ENCODE peak calls at places on chromosome 9, in eight cellular contexts. M is upper lobe of left lung, H is A172, Q is iris pigment epithelial cell, O is foreskin fibroblast, G is AG08396, P is thoracic aorta, N is psoas muscle. W is an unnamed sample.
A peak's percentile ranks its signal among the peaks of the same experiment; 100 is the strongest.

GRCh38 chr9:129368458-129368978 is 190.5 kb upstream of the IER5L start:
- DNase-seq in O (no peak), M (no peak), P (no peak), N (no peak), Q (no peak), H (no peak), G (no peak), W (no peak)

GRCh38 chr9:118963674-118964073 is 405.6 kb downstream of the BRINP1 start:
- DNase-seq in Q (no peak), G (no peak), M (no peak), P (no peak), H (no peak), O (no peak), N (no peak), W (no peak)

GRCh38 chr9:134898319-134898718 is 17.7 kb downstream of the FCN2 start:
- DNase-seq in Q (no peak), H (no peak), O (no peak), G (no peak), N (no peak), P (no peak), M (no peak), W (no peak)

GRCh38 chr9:103799959-103800358 is 294.1 kb upstream of the SMC2 start:
- DNase-seq in M (no peak), H (no peak), Q (no peak), P (no peak), N (no peak), G (no peak), O (no peak), W (no peak)

GRCh38 chr9:21558627-21559401 is 76.7 kb upstream of the IFNE start:
- DNase-seq in O (no peak), P (no peak), G (peak; percentile 44), Q (no peak), N (no peak), H (no peak), M (no peak), W (no peak)

GRCh38 chr9:121914604-121915303 is 178.4 kb downstream of the TTLL11 start:
- DNase-seq in H (no peak), M (peak; percentile 20), P (no peak), O (no peak), Q (no peak), G (no peak), N (no peak), W (no peak)

GRCh38 chr9:1732670-1733069 is 282.5 kb upstream of the SMARCA2 start:
- DNase-seq in O (no peak), N (no peak), P (no peak), Q (no peak), G (no peak), M (no peak), H (no peak), W (no peak)

GRCh38 chr9:122325124-122325523 is 45.7 kb upstream of the PTGS1 start:
- DNase-seq in M (no peak), H (no peak), P (no peak), N (no peak), Q (peak; percentile 70), O (no peak), G (peak; percentile 17), W (no peak)

GRCh38 chr9:10232352-10232930 is 380.4 kb downstream of the PTPRD start:
- DNase-seq in M (no peak), Q (peak; percentile 32), P (no peak), H (no peak), O (no peak), N (no peak), G (no peak), W (no peak)

GRCh38 chr9:93895535-93895934 is 59.6 kb downstream of the BARX1 start:
- DNase-seq in Q (no peak), N (no peak), H (no peak), M (no peak), O (no peak), P (no peak), G (no peak), W (no peak)

GRCh38 chr9:123338710-123339665 is 17.0 kb upstream of the CRB2 start:
- DNase-seq in G (no peak), M (peak; percentile 61), N (no peak), O (no peak), H (peak; percentile 72), P (no peak), Q (peak; percentile 25), W (no peak)

GRCh38 chr9:4630836-4631235 is 31.3 kb upstream of the PLPP6 start:
- DNase-seq in O (no peak), N (no peak), G (no peak), M (no peak), P (no peak), H (no peak), Q (peak; percentile 20), W (no peak)

GRCh38 chr9:33189331-33189731 is 22.2 kb upstream of the B4GALT1 start:
- DNase-seq in Q (no peak), M (no peak), G (no peak), N (no peak), H (no peak), O (no peak), P (no peak), W (no peak)

GRCh38 chr9:127277099-127277498 is 12.5 kb downstream of the GARNL3 start:
- DNase-seq in N (no peak), P (no peak), Q (no peak), M (no peak), H (no peak), G (no peak), O (no peak), W (no peak)

GRCh38 chr9:132078369-132079356 is 1.0 kb downstream of the MED27 start:
- DNase-seq in M (peak; percentile 24), O (peak; percentile 63), G (no peak), N (peak; percentile 46), Q (peak; percentile 50), P (peak; percentile 31), H (peak; percentile 63), W (no peak)

GRCh38 chr9:108634164-108634563 is 221.6 kb downstream of the ACTL7B start:
- DNase-seq in Q (peak; percentile 7), P (no peak), G (no peak), M (no peak), H (peak; percentile 81), N (no peak), O (no peak), W (no peak)

GRCh38 chr9:35829084-35829763 is at the start of gene TMEM8B:
- DNase-seq in Q (peak; percentile 93), N (peak; percentile 98), O (peak; percentile 87), P (peak; percentile 96), G (peak; percentile 96), M (peak; percentile 100), H (peak; percentile 87), W (peak; percentile 90)

GRCh38 chr9:124452841-124453585 is 2.8 kb downstream of the ADGRD2 start:
- DNase-seq in N (no peak), P (no peak), G (no peak), M (peak; percentile 79), Q (no peak), H (no peak), O (no peak), W (no peak)

GRCh38 chr9:132006657-132007370 is 72.9 kb downstream of the MED27 start:
- DNase-seq in P (no peak), Q (peak; percentile 63), M (no peak), G (no peak), N (no peak), O (peak; percentile 65), H (no peak), W (no peak)

GRCh38 chr9:134304712-134305111 is 21.5 kb upstream of the RXRA start:
- DNase-seq in M (no peak), H (no peak), P (no peak), G (no peak), O (no peak), N (peak; percentile 4), Q (no peak), W (no peak)

GRCh38 chr9:131723632-131724031 is 16.2 kb downstream of the RAPGEF1 start:
- DNase-seq in M (no peak), Q (no peak), H (no peak), N (no peak), O (no peak), G (no peak), P (no peak), W (no peak)

GRCh38 chr9:127898433-127899199 is 787 bp downstream of the ST6GALNAC6 start:
- DNase-seq in Q (peak; percentile 85), P (peak; percentile 68), N (peak; percentile 65), H (peak; percentile 71), O (peak; percentile 91), M (peak; percentile 89), G (peak; percentile 77), W (peak; percentile 86)

GRCh38 chr9:137470785-137471184 is 11.7 kb upstream of the NSMF start:
- DNase-seq in N (no peak), Q (no peak), G (no peak), H (no peak), M (peak; percentile 17), O (no peak), P (no peak), W (no peak)

GRCh38 chr9:18438300-18438925 is 35.5 kb upstream of the ADAMTSL1 start:
- DNase-seq in N (peak; percentile 13), O (peak; percentile 33), H (no peak), M (peak; percentile 77), P (peak; percentile 3), G (peak; percentile 23), Q (peak; percentile 56), W (peak; percentile 78)

GRCh38 chr9:131810351-131811170 is 70.7 kb upstream of the RAPGEF1 start:
- DNase-seq in N (no peak), H (no peak), G (no peak), O (no peak), M (no peak), Q (no peak), P (no peak), W (no peak)

GRCh38 chr9:89781838-89782237 is 177.0 kb downstream of the GADD45G start:
- DNase-seq in H (no peak), P (no peak), G (no peak), M (no peak), N (no peak), Q (no peak), O (no peak), W (peak; percentile 21)

GRCh38 chr9:137055385-137056364 is 1.8 kb upstream of the ENTPD2 start:
- DNase-seq in Q (peak; percentile 41), M (peak; percentile 84), G (peak; percentile 76), O (no peak), N (peak; percentile 79), P (no peak), H (peak; percentile 80), W (no peak)

GRCh38 chr9:92746567-92747458 is 17.8 kb downstream of the BICD2 start:
- DNase-seq in M (no peak), N (no peak), O (peak; percentile 41), H (no peak), G (peak; percentile 42), P (no peak), Q (peak; percentile 70), W (no peak)

W was measured in ascending aorta.